ENCODE peak calls at places on chromosome 22, in eight cellular contexts. A is heart right ventricle; E is Karpas-422; X is PC-9; S is CD8-positive, alpha-beta memory T cell; P is iPS DF 6.9; V is AG04450; U is stomach. L is an unnamed sample.
A peak's percentile ranks its signal among the peaks of the same experiment; 100 is the strongest.

GRCh38 chr22:25420925-25421904 is 143.3 kb upstream of the GRK3 start:
- DNase-seq in A (no peak), E (no peak), X (no peak), S (no peak), P (no peak), V (no peak), U (no peak), L (no peak)

GRCh38 chr22:38353142-38353629 is 36.0 kb upstream of the CSNK1E start:
- DNase-seq in A (peak; percentile 47), E (peak; percentile 81), X (peak; percentile 85), S (peak; percentile 57), P (no peak), V (no peak), U (peak; percentile 85), L (no peak)

GRCh38 chr22:39241632-39242388 is 3.0 kb downstream of the PDGFB start:
- DNase-seq in A (no peak), E (no peak), X (no peak), S (peak; percentile 53), P (no peak), V (no peak), U (no peak), L (no peak)

GRCh38 chr22:42645341-42645937 is 3.8 kb downstream of the CYB5R3 start:
- DNase-seq in A (no peak), E (no peak), X (no peak), S (no peak), P (no peak), V (no peak), U (peak; percentile 44), L (no peak)

GRCh38 chr22:31501738-31502137 is 5.4 kb downstream of the SFI1 start:
- DNase-seq in A (no peak), E (no peak), X (no peak), S (no peak), P (no peak), V (no peak), U (no peak), L (no peak)

GRCh38 chr22:28229566-28230483 is 310.8 kb upstream of the PITPNB start:
- DNase-seq in A (no peak), E (no peak), X (no peak), S (no peak), P (no peak), V (no peak), U (no peak), L (no peak)

GRCh38 chr22:27804683-27805297 is 3.2 kb upstream of the MN1 start:
- DNase-seq in A (peak; percentile 80), E (peak; percentile 79), X (peak; percentile 56), S (no peak), P (no peak), V (peak; percentile 16), U (peak; percentile 75), L (no peak)

GRCh38 chr22:21594865-21595452 is 27.4 kb downstream of the UBE2L3 start:
- DNase-seq in A (no peak), E (no peak), X (no peak), S (no peak), P (no peak), V (no peak), U (no peak), L (no peak)

GRCh38 chr22:22851969-22852368 is 35.6 kb upstream of the IGLL5 start:
- DNase-seq in A (no peak), E (no peak), X (no peak), S (no peak), P (no peak), V (no peak), U (no peak), L (no peak)

GRCh38 chr22:37726240-37726887 is 29.5 kb downstream of the TRIOBP start:
- DNase-seq in A (no peak), E (peak; percentile 62), X (no peak), S (no peak), P (no peak), V (no peak), U (no peak), L (no peak)

GRCh38 chr22:33447733-33448132 is 389.6 kb upstream of the SYN3 start:
- DNase-seq in A (no peak), E (no peak), X (no peak), S (no peak), P (no peak), V (no peak), U (no peak), L (no peak)

GRCh38 chr22:39727541-39727940 is 157.0 kb downstream of the CACNA1I start:
- DNase-seq in A (no peak), E (no peak), X (no peak), S (no peak), P (no peak), V (no peak), U (no peak), L (no peak)

GRCh38 chr22:40721266-40721665 is 42.0 kb downstream of the MCHR1 start:
- DNase-seq in A (no peak), E (no peak), X (no peak), S (no peak), P (no peak), V (no peak), U (no peak), L (no peak)

GRCh38 chr22:46392137-46392844 is 56.8 kb downstream of the TRMU start:
- DNase-seq in A (no peak), E (no peak), X (no peak), S (no peak), P (no peak), V (no peak), U (no peak), L (no peak)
- H3K4me3 ChIP-seq in A (no peak overlapping the region), E (no peak overlapping the region), X (no peak overlapping the region), S (no peak overlapping the region), P (no peak overlapping the region), V (no peak overlapping the region), U (no peak overlapping the region), L (no peak overlapping the region)

DNA sequence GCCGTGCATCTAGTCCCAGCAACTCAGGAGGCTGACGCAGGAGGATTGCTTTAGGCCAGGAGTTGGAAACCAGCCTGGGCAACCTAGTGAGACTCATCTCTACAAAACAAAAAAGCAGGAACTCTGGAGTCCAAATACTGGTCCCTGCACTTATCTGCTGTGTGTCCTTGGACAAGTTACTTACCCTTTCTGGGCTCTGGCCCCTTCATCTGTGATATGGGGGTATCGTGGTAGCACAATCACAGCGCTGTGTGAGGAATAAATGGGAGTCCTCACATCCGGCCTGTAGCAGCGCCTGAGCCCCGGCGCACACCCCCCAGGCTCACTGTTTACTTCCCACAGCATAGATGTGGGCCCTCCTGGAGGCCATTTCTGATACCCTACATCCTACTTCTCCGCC is 44.2 kb upstream of the MYH9 start:
- DNase-seq in A (no peak), E (no peak), X (no peak), S (no peak), P (no peak), V (no peak), U (no peak), L (no peak)
- H3K4me3 ChIP-seq in A (no peak overlapping the region), E (no peak overlapping the region), X (no peak overlapping the region), S (no peak overlapping the region), P (no peak overlapping the region), V (no peak overlapping the region), U (no peak overlapping the region), L (no peak overlapping the region)

GRCh38 chr22:17917490-17917983 is 106.8 kb downstream of the MICAL3 start:
- DNase-seq in A (no peak), E (no peak), X (peak; percentile 27), S (no peak), P (no peak), V (no peak), U (no peak), L (no peak)
- H3K4me3 ChIP-seq in A (no peak overlapping the region), E (no peak overlapping the region), X (no peak overlapping the region), S (no peak overlapping the region), P (no peak overlapping the region), V (no peak overlapping the region), U (no peak overlapping the region), L (no peak overlapping the region)

GRCh38 chr22:30318773-30319419 is 7.8 kb downstream of the TBC1D10A start:
- DNase-seq in A (no peak), E (no peak), X (no peak), S (no peak), P (no peak), V (no peak), U (no peak), L (no peak)
- H3K4me3 ChIP-seq in A (no peak overlapping the region), E (no peak overlapping the region), X (no peak overlapping the region), S (no peak overlapping the region), P (no peak overlapping the region), V (no peak overlapping the region), U (no peak overlapping the region), L (no peak overlapping the region)

GRCh38 chr22:46057762-46058420 is 80.9 kb upstream of the WNT7B start:
- DNase-seq in A (peak; percentile 78), E (peak; percentile 92), X (no peak), S (no peak), P (no peak), V (no peak), U (peak; percentile 57), L (no peak)
- H3K4me3 ChIP-seq in A (peak overlapping the region; percentile 3), E (peak overlapping the region; percentile 55), X (no peak overlapping the region), S (peak overlapping the region; percentile 5), P (no peak overlapping the region), V (no peak overlapping the region), U (no peak overlapping the region), L (peak overlapping the region; percentile 36)

GRCh38 chr22:23970201-23970641 is 3.5 kb downstream of the DDTL start:
- DNase-seq in A (no peak), E (peak; percentile 52), X (no peak), S (no peak), P (no peak), V (no peak), U (no peak), L (no peak)
- H3K4me3 ChIP-seq in A (no peak overlapping the region), E (no peak overlapping the region), X (no peak overlapping the region), S (no peak overlapping the region), P (no peak overlapping the region), V (no peak overlapping the region), U (no peak overlapping the region), L (no peak overlapping the region)

GRCh38 chr22:48301421-48301820 is 1526.3 kb downstream of the BRD1 start:
- DNase-seq in A (no peak), E (no peak), X (no peak), S (no peak), P (no peak), V (no peak), U (no peak), L (no peak)
- H3K4me3 ChIP-seq in A (no peak overlapping the region), E (no peak overlapping the region), X (no peak overlapping the region), S (no peak overlapping the region), P (no peak overlapping the region), V (no peak overlapping the region), U (no peak overlapping the region), L (no peak overlapping the region)

GRCh38 chr22:19766235-19766505 is 5.6 kb downstream of the TBX1 start:
- DNase-seq in A (no peak), E (no peak), X (no peak), S (no peak), P (no peak), V (no peak), U (no peak), L (no peak)
- H3K4me3 ChIP-seq in A (peak overlapping the region; percentile 26), E (no peak overlapping the region), X (no peak overlapping the region), S (no peak overlapping the region), P (no peak overlapping the region), V (no peak overlapping the region), U (peak overlapping the region; percentile 41), L (no peak overlapping the region)

GRCh38 chr22:24088796-24089195 is 77.7 kb downstream of the CABIN1 start:
- DNase-seq in A (no peak), E (no peak), X (no peak), S (no peak), P (no peak), V (no peak), U (no peak), L (no peak)
- H3K4me3 ChIP-seq in A (no peak overlapping the region), E (no peak overlapping the region), X (no peak overlapping the region), S (no peak overlapping the region), P (no peak overlapping the region), V (no peak overlapping the region), U (no peak overlapping the region), L (no peak overlapping the region)

GRCh38 chr22:26756675-26757293 is 99.4 kb downstream of the MIAT start:
- DNase-seq in A (peak; percentile 48), E (peak; percentile 71), X (peak; percentile 13), S (peak; percentile 7), P (no peak), V (no peak), U (peak; percentile 59), L (no peak)
- H3K4me3 ChIP-seq in A (no peak overlapping the region), E (no peak overlapping the region), X (no peak overlapping the region), S (no peak overlapping the region), P (peak overlapping the region; percentile 13), V (peak overlapping the region; percentile 52), U (peak overlapping the region; percentile 21), L (peak overlapping the region; percentile 43)

L was measured in AG04449.